ENCODE peak calls at places on chromosomes 12 and 14, in four cellular contexts. One of them, this sample, is unnamed.

GRCh38 chr14:51020024-51020710 is 74.7 kb downstream of the TRIM9 start:
- DNase-seq in PC-3: no peak
- DNase-seq in hepatocyte: no peak
- DNase-seq in astrocyte of the spinal cord: peak
- DNase-seq in this sample: no peak

GRCh38 chr12:29796823-29797263 is 13.1 kb upstream of the TMTC1 start:
- DNase-seq in hepatocyte: peak
- DNase-seq in PC-3: peak
- DNase-seq in astrocyte of the spinal cord: peak
- DNase-seq in this sample: peak

GRCh38 chr12:18837025-18837424 is 99.1 kb downstream of the CAPZA3 start:
- DNase-seq in astrocyte of the spinal cord: no peak
- DNase-seq in hepatocyte: no peak
- DNase-seq in PC-3: no peak
- DNase-seq in this sample: peak

GRCh38 chr14:99609245-99610117 is 5.5 kb upstream of the CCDC85C start:
- DNase-seq in hepatocyte: no peak
- DNase-seq in astrocyte of the spinal cord: no peak
- DNase-seq in PC-3: peak
- DNase-seq in this sample: no peak

GRCh38 chr14:25095784-25096390 is 45.9 kb upstream of the STXBP6 start:
- DNase-seq in astrocyte of the spinal cord: no peak
- DNase-seq in PC-3: no peak
- DNase-seq in hepatocyte: no peak
- DNase-seq in this sample: no peak

GRCh38 chr12:3336606-3337311 is 154.2 kb upstream of the PRMT8 start:
- DNase-seq in astrocyte of the spinal cord: peak
- DNase-seq in hepatocyte: no peak
- DNase-seq in PC-3: peak
- DNase-seq in this sample: peak

GRCh38 chr14:95267306-95267705 is 52.4 kb downstream of the CLMN start:
- DNase-seq in PC-3: no peak
- DNase-seq in astrocyte of the spinal cord: no peak
- DNase-seq in hepatocyte: no peak
- DNase-seq in this sample: no peak

GRCh38 chr14:34863844-34864243 is 11.3 kb downstream of the BAZ1A start:
- DNase-seq in astrocyte of the spinal cord: no peak
- DNase-seq in hepatocyte: no peak
- DNase-seq in PC-3: no peak
- DNase-seq in this sample: no peak

GRCh38 chr12:46998811-46999368 is 80.5 kb upstream of the PCED1B start:
- DNase-seq in astrocyte of the spinal cord: peak
- DNase-seq in hepatocyte: no peak
- DNase-seq in PC-3: peak
- DNase-seq in this sample: peak

GRCh38 chr14:97416550-97416949 is 619.4 kb downstream of the VRK1 start:
- DNase-seq in hepatocyte: no peak
- DNase-seq in astrocyte of the spinal cord: no peak
- DNase-seq in PC-3: no peak
- DNase-seq in this sample: no peak

GRCh38 chr14:50836515-50836914 is 5.6 kb upstream of the NIN start:
- DNase-seq in PC-3: no peak
- DNase-seq in hepatocyte: no peak
- DNase-seq in astrocyte of the spinal cord: peak
- DNase-seq in this sample: no peak

GRCh38 chr12:4707306-4707705 is 12.9 kb upstream of the GALNT8 start:
- DNase-seq in hepatocyte: no peak
- DNase-seq in PC-3: no peak
- DNase-seq in astrocyte of the spinal cord: no peak
- DNase-seq in this sample: no peak

GRCh38 chr12:104416637-104417036 is 40.1 kb upstream of the CHST11 start:
- DNase-seq in PC-3: no peak
- DNase-seq in hepatocyte: no peak
- DNase-seq in astrocyte of the spinal cord: no peak
- DNase-seq in this sample: no peak

GRCh38 chr12:11500222-11500860 is 105.0 kb upstream of the PRB2 start:
- DNase-seq in hepatocyte: peak
- DNase-seq in astrocyte of the spinal cord: peak
- DNase-seq in PC-3: peak
- DNase-seq in this sample: peak

GRCh38 chr12:31009976-31010375 is 63.7 kb upstream of the DDX11 start:
- DNase-seq in PC-3: no peak
- DNase-seq in astrocyte of the spinal cord: no peak
- DNase-seq in hepatocyte: no peak
- DNase-seq in this sample: no peak

GRCh38 chr12:38515912-38516311 is 199.3 kb downstream of the ALG10B start:
- DNase-seq in hepatocyte: no peak
- DNase-seq in PC-3: no peak
- DNase-seq in astrocyte of the spinal cord: no peak
- DNase-seq in this sample: no peak

GRCh38 chr14:41875113-41875512 is 268.4 kb downstream of the LRFN5 start:
- DNase-seq in PC-3: no peak
- DNase-seq in hepatocyte: no peak
- DNase-seq in astrocyte of the spinal cord: no peak
- DNase-seq in this sample: no peak

GRCh38 chr12:105765053-105766019 is 373.4 kb downstream of the NUAK1 start:
- DNase-seq in hepatocyte: no peak
- DNase-seq in astrocyte of the spinal cord: no peak
- DNase-seq in PC-3: no peak
- DNase-seq in this sample: no peak

GRCh38 chr12:93221841-93222240 is 155.9 kb upstream of the NUDT4 start:
- DNase-seq in astrocyte of the spinal cord: no peak
- DNase-seq in PC-3: no peak
- DNase-seq in hepatocyte: no peak
- DNase-seq in this sample: no peak

GRCh38 chr14:24794906-24795305 is 160.9 kb upstream of the GZMB start:
- DNase-seq in astrocyte of the spinal cord: no peak
- DNase-seq in hepatocyte: no peak
- DNase-seq in PC-3: no peak
- DNase-seq in this sample: no peak

GRCh38 chr14:100589760-100590469 is 2.7 kb upstream of the BEGAIN start:
- DNase-seq in astrocyte of the spinal cord: no peak
- DNase-seq in PC-3: no peak
- DNase-seq in hepatocyte: no peak
- DNase-seq in this sample: no peak

GRCh38 chr14:102057480-102058114 is 29.2 kb downstream of the HSP90AA1 start:
- DNase-seq in hepatocyte: no peak
- DNase-seq in PC-3: no peak
- DNase-seq in astrocyte of the spinal cord: no peak
- DNase-seq in this sample: no peak

GRCh38 chr14:94126800-94127199 is 2.6 kb downstream of the IFI27L2 start:
- DNase-seq in astrocyte of the spinal cord: no peak
- DNase-seq in hepatocyte: no peak
- DNase-seq in PC-3: no peak
- DNase-seq in this sample: no peak

GRCh38 chr14:46663382-46663781 is 11.8 kb upstream of the RPL10L start:
- DNase-seq in PC-3: no peak
- DNase-seq in astrocyte of the spinal cord: no peak
- DNase-seq in hepatocyte: no peak
- DNase-seq in this sample: no peak

GRCh38 chr12:66269757-66270383 is 32.4 kb upstream of the HELB start:
- DNase-seq in astrocyte of the spinal cord: peak
- DNase-seq in hepatocyte: peak
- DNase-seq in PC-3: peak
- DNase-seq in this sample: peak

GRCh38 chr12:57619434-57620244 is 8.4 kb downstream of the ARHGEF25 start:
- DNase-seq in hepatocyte: peak
- DNase-seq in astrocyte of the spinal cord: no peak
- DNase-seq in PC-3: no peak
- DNase-seq in this sample: no peak

GRCh38 chr12:14936224-14936861 is 2.0 kb downstream of the ERP27 start:
- DNase-seq in PC-3: no peak
- DNase-seq in astrocyte of the spinal cord: no peak
- DNase-seq in hepatocyte: no peak
- DNase-seq in this sample: no peak

GRCh38 chr14:50829472-50830043 is 1.4 kb downstream of the NIN start:
- DNase-seq in hepatocyte: no peak
- DNase-seq in astrocyte of the spinal cord: no peak
- DNase-seq in PC-3: no peak
- DNase-seq in this sample: no peak

GRCh38 chr12:6837370-6838060 is 3.2 kb upstream of the GNB3 start:
- DNase-seq in hepatocyte: no peak
- DNase-seq in PC-3: no peak
- DNase-seq in astrocyte of the spinal cord: no peak
- DNase-seq in this sample: no peak

GRCh38 chr12:7581046-7581445 is 77.5 kb upstream of the CD163 start:
- DNase-seq in astrocyte of the spinal cord: no peak
- DNase-seq in hepatocyte: no peak
- DNase-seq in PC-3: no peak
- DNase-seq in this sample: no peak

GRCh38 chr14:98715054-98715453 is 556.9 kb downstream of the BCL11B start:
- DNase-seq in hepatocyte: no peak
- DNase-seq in PC-3: no peak
- DNase-seq in astrocyte of the spinal cord: no peak
- DNase-seq in this sample: no peak

GRCh38 chr14:76763362-76764041 is 2.2 kb downstream of the VASH1 start:
- DNase-seq in astrocyte of the spinal cord: no peak
- DNase-seq in PC-3: no peak
- DNase-seq in hepatocyte: no peak
- DNase-seq in this sample: no peak

GRCh38 chr14:99924379-99924778 is 131.2 kb downstream of the EML1 start:
- DNase-seq in astrocyte of the spinal cord: no peak
- DNase-seq in PC-3: no peak
- DNase-seq in hepatocyte: no peak
- DNase-seq in this sample: no peak

GRCh38 chr14:99174920-99175319 is 97.1 kb downstream of the BCL11B start:
- DNase-seq in astrocyte of the spinal cord: no peak
- DNase-seq in PC-3: no peak
- DNase-seq in hepatocyte: no peak
- DNase-seq in this sample: no peak

GRCh38 chr12:120220838-120221575 is 20.1 kb upstream of the RPLP0 start:
- DNase-seq in PC-3: no peak
- DNase-seq in astrocyte of the spinal cord: no peak
- DNase-seq in hepatocyte: no peak
- DNase-seq in this sample: no peak

GRCh38 chr12:12837025-12837872 is 24.1 kb downstream of the DDX47 start:
- DNase-seq in hepatocyte: peak
- DNase-seq in PC-3: peak
- DNase-seq in astrocyte of the spinal cord: peak
- DNase-seq in this sample: peak

GRCh38 chr12:94053676-94054075 is 94.7 kb upstream of the PLXNC1 start:
- DNase-seq in PC-3: no peak
- DNase-seq in hepatocyte: peak
- DNase-seq in astrocyte of the spinal cord: no peak
- DNase-seq in this sample: no peak

GRCh38 chr12:24852420-24852819 is 96.5 kb downstream of the BCAT1 start:
- DNase-seq in hepatocyte: no peak
- DNase-seq in astrocyte of the spinal cord: peak
- DNase-seq in PC-3: peak
- DNase-seq in this sample: no peak
- TF ChIP-seq CTCF in hepatocyte: peak
- TF ChIP-seq CTCF in astrocyte of the spinal cord: peak
- TF ChIP-seq CTCF in PC-3: peak
- TF ChIP-seq CTCF in this sample: peak

DNA sequence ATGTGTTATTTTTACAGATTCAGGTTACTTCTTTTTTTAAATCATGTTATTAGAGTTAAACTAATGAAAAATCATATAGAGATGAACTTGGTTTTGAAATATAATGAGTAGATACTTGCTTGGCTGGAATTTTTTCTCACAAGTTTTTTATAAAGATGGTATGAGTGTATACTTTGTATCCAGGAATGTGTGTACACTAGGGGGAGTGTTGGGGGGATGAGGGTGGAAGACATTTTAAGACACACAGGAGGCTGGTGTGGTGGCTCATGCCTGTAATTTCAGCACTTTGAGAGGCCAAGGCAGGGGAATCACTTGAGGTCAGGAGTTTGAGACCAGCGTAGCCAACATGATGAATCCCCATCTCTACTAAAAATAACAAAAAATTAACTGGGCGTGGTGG is 23.2 kb downstream of the PPM1A start:
- DNase-seq in PC-3: peak
- DNase-seq in hepatocyte: no peak
- DNase-seq in astrocyte of the spinal cord: no peak
- DNase-seq in this sample: no peak
- H3K4me3 ChIP-seq in PC-3: no peak
- H3K4me3 ChIP-seq in hepatocyte: no peak
- H3K4me3 ChIP-seq in astrocyte of the spinal cord: no peak
- H3K4me3 ChIP-seq in this sample: no peak

GRCh38 chr12:52125499-52125900 is 46.0 kb downstream of the SMIM41 start:
- DNase-seq in hepatocyte: no peak
- DNase-seq in PC-3: no peak
- DNase-seq in astrocyte of the spinal cord: no peak
- DNase-seq in this sample: no peak
- TF ChIP-seq CTCF in hepatocyte: no peak
- TF ChIP-seq CTCF in PC-3: no peak
- TF ChIP-seq CTCF in astrocyte of the spinal cord: no peak
- TF ChIP-seq CTCF in this sample: no peak

DNA sequence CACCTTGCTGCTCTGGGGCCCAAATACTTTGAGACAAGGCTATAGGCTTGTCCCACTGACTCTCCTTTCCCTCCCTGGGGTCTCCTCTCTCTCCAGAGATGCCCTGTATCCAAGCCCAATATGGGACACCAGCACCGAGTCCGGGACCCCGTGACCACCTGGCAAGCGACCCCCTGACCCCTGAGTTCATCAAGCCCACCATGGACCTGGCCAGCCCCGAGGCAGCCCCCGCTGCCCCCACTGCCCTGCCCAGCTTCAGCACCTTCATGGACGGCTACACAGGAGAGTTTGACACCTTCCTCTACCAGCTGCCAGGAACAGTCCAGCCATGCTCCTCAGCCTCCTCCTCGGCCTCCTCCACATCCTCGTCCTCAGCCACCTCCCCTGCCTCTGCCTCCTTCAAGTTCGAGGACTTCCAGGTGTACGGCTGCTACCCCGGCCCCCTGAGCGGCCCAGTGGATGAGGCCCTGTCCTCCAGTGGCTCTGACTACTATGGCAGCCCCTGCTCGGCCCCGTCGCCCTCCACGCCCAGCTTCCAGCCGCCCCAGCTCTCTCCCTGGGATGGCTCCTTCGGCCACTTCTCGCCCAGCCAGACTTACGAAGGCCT is 3.1 kb downstream of the NR4A1 start:
- DNase-seq in hepatocyte: peak
- DNase-seq in astrocyte of the spinal cord: no peak
- DNase-seq in PC-3: no peak
- DNase-seq in this sample: no peak
- H3K4me3 ChIP-seq in hepatocyte: no peak
- H3K4me3 ChIP-seq in astrocyte of the spinal cord: no peak
- H3K4me3 ChIP-seq in PC-3: no peak
- H3K4me3 ChIP-seq in this sample: no peak

GRCh38 chr14:90191585-90191984 is 64.8 kb upstream of the PSMC1 start:
- DNase-seq in hepatocyte: no peak
- DNase-seq in PC-3: no peak
- DNase-seq in astrocyte of the spinal cord: no peak
- DNase-seq in this sample: no peak
- TF ChIP-seq CTCF in hepatocyte: no peak
- TF ChIP-seq CTCF in PC-3: no peak
- TF ChIP-seq CTCF in astrocyte of the spinal cord: no peak
- TF ChIP-seq CTCF in this sample: no peak

This sample was measured in fibroblast of villous mesenchyme.